ENCODE peak calls at places on chromosomes 4 and X, in nine cellular contexts. One of them, this sample, is unnamed.

GRCh38 chr4:169774466-169775445 is 17.0 kb upstream of the HPF1 start:
- DNase-seq in endothelial cell: peak; percentile 53
- DNase-seq in RWPE1: no peak
- DNase-seq in neural crest cell: no peak
- DNase-seq in neural progenitor cell: peak; percentile 9
- DNase-seq in natural killer cell: peak; percentile 23
- DNase-seq in nephron progenitor cell: peak; percentile 33
- DNase-seq in uterus: no peak
- DNase-seq in AG04450: no peak
- DNase-seq in this sample: no peak

GRCh38 chrX:47936224-47936939 is 67.4 kb downstream of the ZNF182 start:
- DNase-seq in endothelial cell: no peak
- DNase-seq in RWPE1: no peak
- DNase-seq in neural crest cell: no peak
- DNase-seq in neural progenitor cell: peak; percentile 17
- DNase-seq in natural killer cell: no peak
- DNase-seq in nephron progenitor cell: no peak
- DNase-seq in uterus: no peak
- DNase-seq in AG04450: no peak
- DNase-seq in this sample: no peak

GRCh38 chr4:1008840-1009646 is 2.4 kb upstream of the FGFRL1 start:
- DNase-seq in endothelial cell: no peak
- DNase-seq in RWPE1: no peak
- DNase-seq in neural crest cell: no peak
- DNase-seq in neural progenitor cell: no peak
- DNase-seq in natural killer cell: peak; percentile 45
- DNase-seq in nephron progenitor cell: no peak
- DNase-seq in uterus: peak; percentile 41
- DNase-seq in AG04450: no peak
- DNase-seq in this sample: no peak

GRCh38 chrX:80266979-80267378 is 153.3 kb upstream of the TENT5D start:
- DNase-seq in endothelial cell: no peak
- DNase-seq in RWPE1: no peak
- DNase-seq in neural crest cell: no peak
- DNase-seq in neural progenitor cell: no peak
- DNase-seq in natural killer cell: no peak
- DNase-seq in nephron progenitor cell: no peak
- DNase-seq in uterus: no peak
- DNase-seq in AG04450: no peak
- DNase-seq in this sample: no peak

GRCh38 chrX:48961585-48962091 is 4.2 kb upstream of the OTUD5 start:
- DNase-seq in endothelial cell: no peak
- DNase-seq in RWPE1: no peak
- DNase-seq in neural crest cell: no peak
- DNase-seq in neural progenitor cell: no peak
- DNase-seq in natural killer cell: no peak
- DNase-seq in nephron progenitor cell: no peak
- DNase-seq in uterus: no peak
- DNase-seq in AG04450: no peak
- DNase-seq in this sample: no peak

GRCh38 chr4:54296548-54297203 is 67.6 kb downstream of the PDGFRA start:
- DNase-seq in endothelial cell: no peak
- DNase-seq in RWPE1: no peak
- DNase-seq in neural crest cell: no peak
- DNase-seq in neural progenitor cell: no peak
- DNase-seq in natural killer cell: no peak
- DNase-seq in nephron progenitor cell: no peak
- DNase-seq in uterus: no peak
- DNase-seq in AG04450: no peak
- DNase-seq in this sample: no peak

GRCh38 chr4:16294455-16294854 is 68.2 kb upstream of the TAPT1 start:
- DNase-seq in endothelial cell: no peak
- DNase-seq in RWPE1: no peak
- DNase-seq in neural crest cell: no peak
- DNase-seq in neural progenitor cell: no peak
- DNase-seq in natural killer cell: no peak
- DNase-seq in nephron progenitor cell: no peak
- DNase-seq in uterus: no peak
- DNase-seq in AG04450: no peak
- DNase-seq in this sample: no peak

GRCh38 chrX:45134303-45134702 is 66.4 kb downstream of the DIPK2B start:
- DNase-seq in endothelial cell: no peak
- DNase-seq in RWPE1: no peak
- DNase-seq in neural crest cell: peak; percentile 5
- DNase-seq in neural progenitor cell: no peak
- DNase-seq in natural killer cell: no peak
- DNase-seq in nephron progenitor cell: no peak
- DNase-seq in uterus: no peak
- DNase-seq in AG04450: no peak
- DNase-seq in this sample: no peak

GRCh38 chr4:84481879-84482245 is 17.2 kb downstream of the NKX6-1 start:
- DNase-seq in endothelial cell: no peak
- DNase-seq in RWPE1: no peak
- DNase-seq in neural crest cell: no peak
- DNase-seq in neural progenitor cell: peak; percentile 54
- DNase-seq in natural killer cell: no peak
- DNase-seq in nephron progenitor cell: no peak
- DNase-seq in uterus: no peak
- DNase-seq in AG04450: no peak
- DNase-seq in this sample: no peak

GRCh38 chr4:84483738-84484137 is 15.4 kb downstream of the NKX6-1 start:
- DNase-seq in endothelial cell: no peak
- DNase-seq in RWPE1: no peak
- DNase-seq in neural crest cell: no peak
- DNase-seq in neural progenitor cell: no peak
- DNase-seq in natural killer cell: no peak
- DNase-seq in nephron progenitor cell: no peak
- DNase-seq in uterus: no peak
- DNase-seq in AG04450: no peak
- DNase-seq in this sample: no peak

GRCh38 chr4:84481077-84481878 is 17.8 kb downstream of the NKX6-1 start:
- DNase-seq in endothelial cell: no peak
- DNase-seq in RWPE1: no peak
- DNase-seq in neural crest cell: no peak
- DNase-seq in neural progenitor cell: peak; percentile 63
- DNase-seq in natural killer cell: no peak
- DNase-seq in nephron progenitor cell: peak; percentile 40
- DNase-seq in uterus: no peak
- DNase-seq in AG04450: no peak
- DNase-seq in this sample: no peak

GRCh38 chr4:84484274-84484673 is 14.8 kb downstream of the NKX6-1 start:
- DNase-seq in endothelial cell: no peak
- DNase-seq in RWPE1: no peak
- DNase-seq in neural crest cell: no peak
- DNase-seq in neural progenitor cell: no peak
- DNase-seq in natural killer cell: no peak
- DNase-seq in nephron progenitor cell: no peak
- DNase-seq in uterus: no peak
- DNase-seq in AG04450: no peak
- DNase-seq in this sample: no peak

DNA sequence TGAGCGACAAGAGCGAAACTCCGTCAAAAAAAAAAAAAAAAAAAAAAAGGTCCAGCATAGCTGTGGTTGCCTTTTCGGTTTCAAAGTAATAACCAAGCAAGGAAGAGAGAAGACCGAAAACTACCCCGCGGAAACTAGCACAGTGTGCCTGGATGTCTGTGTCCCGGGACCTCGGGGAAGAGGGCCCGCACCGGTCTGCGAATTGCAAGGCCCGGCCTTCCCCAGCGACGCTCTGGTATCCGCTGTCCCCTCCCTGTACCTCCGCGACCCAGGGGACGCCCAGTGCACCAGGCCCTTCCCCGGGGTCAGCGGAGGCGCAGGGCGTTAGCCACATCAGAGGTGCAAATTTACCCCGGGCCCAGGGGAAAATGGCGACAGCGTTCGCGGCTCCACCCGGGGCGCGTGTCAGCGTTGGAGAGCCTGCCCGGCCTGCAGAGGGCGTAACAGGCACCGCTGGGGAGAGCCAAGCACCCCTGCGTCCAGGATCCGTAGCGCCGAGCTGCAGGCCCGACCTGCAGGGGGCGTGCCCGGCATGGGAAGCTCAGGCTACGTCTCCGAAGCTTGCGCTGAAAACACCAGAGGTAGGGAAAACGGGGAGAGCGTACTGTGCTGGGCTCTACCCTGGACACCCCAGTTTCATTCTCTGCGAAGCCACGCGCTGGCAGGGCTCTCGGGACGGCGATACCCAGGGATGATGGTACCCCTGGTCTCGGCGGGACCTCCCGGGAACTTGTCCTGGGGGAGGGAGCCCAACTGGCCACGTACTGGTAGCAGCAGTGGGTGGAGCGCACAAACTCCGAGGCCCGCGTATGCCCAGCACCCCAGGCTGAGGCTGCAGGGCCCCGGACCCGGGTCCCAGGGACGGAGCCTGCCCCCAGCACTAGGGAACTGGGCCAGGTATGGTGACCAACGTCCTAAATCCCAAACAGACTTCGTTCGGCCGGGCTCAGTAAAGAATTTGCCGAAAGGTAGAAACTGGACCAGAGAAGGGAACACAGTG is 16.2 kb downstream of the NKX6-1 start:
- DNase-seq in endothelial cell: peak; percentile 88
- DNase-seq in RWPE1: no peak
- DNase-seq in neural crest cell: no peak
- DNase-seq in neural progenitor cell: peak; percentile 54
- DNase-seq in natural killer cell: no peak
- DNase-seq in nephron progenitor cell: no peak
- DNase-seq in uterus: no peak
- DNase-seq in AG04450: no peak
- DNase-seq in this sample: no peak
- TF ChIP-seq CTCF in endothelial cell: peak; percentile 86
- TF ChIP-seq CTCF in RWPE1: no peak
- TF ChIP-seq CTCF in neural crest cell: peak; percentile 54
- TF ChIP-seq CTCF in neural progenitor cell: peak; percentile 68
- TF ChIP-seq CTCF in natural killer cell: no peak
- TF ChIP-seq CTCF in nephron progenitor cell: peak; percentile 56
- TF ChIP-seq CTCF in uterus: no peak
- TF ChIP-seq CTCF in AG04450: peak; percentile 39
- TF ChIP-seq CTCF in this sample: no peak

GRCh38 chr4:143481361-143481760 is 32.1 kb upstream of the SMARCA5 start:
- DNase-seq in endothelial cell: no peak
- DNase-seq in RWPE1: no peak
- DNase-seq in neural crest cell: no peak
- DNase-seq in neural progenitor cell: no peak
- DNase-seq in natural killer cell: no peak
- DNase-seq in nephron progenitor cell: no peak
- DNase-seq in uterus: no peak
- DNase-seq in AG04450: no peak
- DNase-seq in this sample: no peak

GRCh38 chr4:143488684-143489083 is 24.8 kb upstream of the SMARCA5 start:
- DNase-seq in endothelial cell: no peak
- DNase-seq in RWPE1: no peak
- DNase-seq in neural crest cell: no peak
- DNase-seq in neural progenitor cell: no peak
- DNase-seq in natural killer cell: no peak
- DNase-seq in nephron progenitor cell: no peak
- DNase-seq in uterus: no peak
- DNase-seq in AG04450: no peak
- DNase-seq in this sample: no peak

GRCh38 chr4:143486314-143486713 is 27.2 kb upstream of the SMARCA5 start:
- DNase-seq in endothelial cell: no peak
- DNase-seq in RWPE1: no peak
- DNase-seq in neural crest cell: no peak
- DNase-seq in neural progenitor cell: no peak
- DNase-seq in natural killer cell: no peak
- DNase-seq in nephron progenitor cell: no peak
- DNase-seq in uterus: no peak
- DNase-seq in AG04450: no peak
- DNase-seq in this sample: no peak

GRCh38 chr4:143477487-143477886 is 36.0 kb upstream of the SMARCA5 start:
- DNase-seq in endothelial cell: no peak
- DNase-seq in RWPE1: no peak
- DNase-seq in neural crest cell: no peak
- DNase-seq in neural progenitor cell: no peak
- DNase-seq in natural killer cell: no peak
- DNase-seq in nephron progenitor cell: no peak
- DNase-seq in uterus: no peak
- DNase-seq in AG04450: no peak
- DNase-seq in this sample: no peak

DNA sequence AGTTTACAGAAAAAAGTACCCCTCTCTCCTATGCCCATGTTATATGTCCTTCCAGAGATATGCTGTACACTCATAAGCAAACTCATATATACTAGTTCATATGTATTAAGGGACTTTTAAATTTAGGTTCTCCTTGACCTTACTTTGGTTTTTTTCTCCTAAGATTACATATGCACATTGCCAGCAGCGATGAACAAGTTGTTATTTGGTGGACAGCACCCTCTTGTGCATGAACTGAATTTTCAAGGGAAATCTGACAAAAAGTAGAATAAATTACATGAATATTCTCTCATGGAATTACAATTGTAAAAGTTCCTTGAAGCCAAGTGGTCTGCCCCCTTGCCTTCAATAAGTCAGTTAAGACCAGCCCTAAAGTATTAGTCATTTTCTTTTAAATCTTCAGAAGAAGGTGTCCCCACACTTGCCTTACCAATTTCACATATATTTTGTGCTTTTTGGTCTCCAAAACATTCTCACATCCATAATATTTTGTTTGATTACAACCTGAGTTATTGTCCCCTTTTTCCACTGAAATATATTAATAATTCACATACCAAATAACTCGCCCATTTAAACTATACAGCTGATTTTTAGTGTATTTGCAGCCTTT is 30.6 kb upstream of the SMARCA5 start:
- DNase-seq in endothelial cell: peak; percentile 35
- DNase-seq in RWPE1: peak; percentile 49
- DNase-seq in neural crest cell: peak; percentile 10
- DNase-seq in neural progenitor cell: peak; percentile 20
- DNase-seq in natural killer cell: no peak
- DNase-seq in nephron progenitor cell: peak; percentile 10
- DNase-seq in uterus: peak; percentile 30
- DNase-seq in AG04450: peak; percentile 36
- DNase-seq in this sample: peak; percentile 57
- TF ChIP-seq CTCF in endothelial cell: peak; percentile 33
- TF ChIP-seq CTCF in RWPE1: peak; percentile 64
- TF ChIP-seq CTCF in neural crest cell: peak; percentile 76
- TF ChIP-seq CTCF in neural progenitor cell: peak; percentile 58
- TF ChIP-seq CTCF in natural killer cell: peak; percentile 59
- TF ChIP-seq CTCF in nephron progenitor cell: peak; percentile 36
- TF ChIP-seq CTCF in uterus: peak; percentile 74
- TF ChIP-seq CTCF in AG04450: peak; percentile 71
- TF ChIP-seq CTCF in this sample: peak; percentile 66

DNA sequence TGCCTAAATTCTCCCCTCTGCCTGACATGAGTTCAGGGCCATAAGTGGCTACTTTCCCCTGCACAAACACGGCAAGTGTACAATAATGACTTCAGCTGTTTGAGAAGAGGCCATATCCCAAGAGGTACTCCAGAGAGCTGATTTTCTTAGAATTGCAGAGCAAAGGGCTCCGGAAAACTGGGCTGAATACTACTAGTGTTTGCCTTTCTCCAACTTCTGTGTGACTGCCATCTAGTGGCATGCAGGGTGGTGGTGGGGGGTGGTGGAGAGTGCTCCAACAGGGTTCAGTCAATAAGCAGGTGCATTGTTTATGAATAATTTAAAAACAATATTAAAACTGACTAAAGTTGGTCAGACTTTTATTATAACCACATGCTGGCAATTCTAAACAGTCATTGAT is 130.0 kb downstream of the CHRDL1 start:
- DNase-seq in endothelial cell: peak; percentile 49
- DNase-seq in RWPE1: peak; percentile 26
- DNase-seq in neural crest cell: peak; percentile 41
- DNase-seq in neural progenitor cell: peak; percentile 50
- DNase-seq in natural killer cell: no peak
- DNase-seq in nephron progenitor cell: peak; percentile 62
- DNase-seq in uterus: no peak
- DNase-seq in AG04450: no peak
- DNase-seq in this sample: peak; percentile 57
- TF ChIP-seq CTCF in endothelial cell: peak; percentile 30
- TF ChIP-seq CTCF in RWPE1: no peak
- TF ChIP-seq CTCF in neural crest cell: peak; percentile 71
- TF ChIP-seq CTCF in neural progenitor cell: peak; percentile 62
- TF ChIP-seq CTCF in natural killer cell: no peak
- TF ChIP-seq CTCF in nephron progenitor cell: peak; percentile 58
- TF ChIP-seq CTCF in uterus: no peak
- TF ChIP-seq CTCF in AG04450: peak; percentile 49
- TF ChIP-seq CTCF in this sample: peak; percentile 44

GRCh38 chrX:115226929-115227328 is 7.0 kb downstream of the LRCH2 start:
- DNase-seq in endothelial cell: peak; percentile 2
- DNase-seq in RWPE1: no peak
- DNase-seq in neural crest cell: no peak
- DNase-seq in neural progenitor cell: peak; percentile 69
- DNase-seq in natural killer cell: no peak
- DNase-seq in nephron progenitor cell: no peak
- DNase-seq in uterus: no peak
- DNase-seq in AG04450: no peak
- DNase-seq in this sample: peak; percentile 56
- TF ChIP-seq CTCF in endothelial cell: no peak
- TF ChIP-seq CTCF in RWPE1: no peak
- TF ChIP-seq CTCF in neural crest cell: peak; percentile 58
- TF ChIP-seq CTCF in neural progenitor cell: peak; percentile 71
- TF ChIP-seq CTCF in natural killer cell: no peak
- TF ChIP-seq CTCF in nephron progenitor cell: peak; percentile 51
- TF ChIP-seq CTCF in uterus: peak; percentile 42
- TF ChIP-seq CTCF in AG04450: peak; percentile 53
- TF ChIP-seq CTCF in this sample: peak; percentile 43